ENCODE peak calls at places on chromosomes 5 and 9, in eight cellular contexts. R is MM.1S, O is anterior cingulate cortex, T is Right ventricle myocardium superior, X is Peyer's patch, N is heart left ventricle, L is RWPE1, W is NAMALWA. M is an unnamed sample.

GRCh38 chr5:41869150-41869738 is 981 bp downstream of the OXCT1 start:
- DNase-seq in W (no peak), L (peak), O (no peak), X (peak), T (peak), R (no peak), N (peak), M (peak)

GRCh38 chr9:136179761-136180160 is 25.2 kb downstream of the LHX3 start:
- DNase-seq in L (no peak), N (no peak), X (no peak), W (no peak), T (no peak), R (no peak), O (no peak), M (no peak)

GRCh38 chr9:35526087-35526801 is 36.3 kb downstream of the RUSC2 start:
- DNase-seq in L (no peak), O (no peak), T (no peak), X (no peak), N (no peak), R (no peak), W (no peak), M (no peak)

GRCh38 chr9:80874276-80874675 is 815.1 kb downstream of the TLE1 start:
- DNase-seq in R (no peak), X (no peak), T (no peak), L (peak), N (no peak), W (no peak), O (no peak), M (no peak)

GRCh38 chr9:37339945-37340344 is 82.6 kb upstream of the GRHPR start:
- DNase-seq in R (no peak), L (no peak), T (no peak), O (no peak), W (no peak), X (no peak), N (no peak), M (no peak)

GRCh38 chr5:172105811-172106210 is 82.2 kb downstream of the STK10 start:
- DNase-seq in O (no peak), X (no peak), L (no peak), N (peak), W (no peak), T (peak), R (no peak), M (no peak)

GRCh38 chr5:60597570-60597969 is 102.4 kb downstream of the DEPDC1B start:
- DNase-seq in O (no peak), X (no peak), N (no peak), W (peak), L (no peak), T (no peak), R (peak), M (no peak)

GRCh38 chr5:150321211-150321610 is 18.5 kb upstream of the ARSI start:
- DNase-seq in O (no peak), N (no peak), T (no peak), W (no peak), R (no peak), X (no peak), L (no peak), M (no peak)

GRCh38 chr9:16258708-16259107 is 611.8 kb downstream of the BNC2 start:
- DNase-seq in R (no peak), X (no peak), W (no peak), L (no peak), N (no peak), T (no peak), O (no peak), M (no peak)

GRCh38 chr5:151406322-151406947 is 41.0 kb upstream of the SLC36A1 start:
- DNase-seq in N (no peak), R (peak), T (no peak), O (no peak), W (peak), X (no peak), L (peak), M (no peak)

GRCh38 chr5:65742565-65743231 is 20.7 kb downstream of the NLN start:
- DNase-seq in X (no peak), R (peak), W (peak), O (no peak), T (no peak), N (no peak), L (peak), M (no peak)

GRCh38 chr9:126395439-126396212 is 69.0 kb downstream of the MVB12B start:
- DNase-seq in N (no peak), X (no peak), T (no peak), W (no peak), R (no peak), O (no peak), L (peak), M (no peak)

GRCh38 chr5:151596839-151597539 is 5.9 kb upstream of the FAT2 start:
- DNase-seq in R (no peak), T (no peak), L (no peak), X (no peak), N (peak), O (no peak), W (no peak), M (no peak)

GRCh38 chr5:57956606-57957005 is 474.0 kb upstream of the ACTBL2 start:
- DNase-seq in X (no peak), T (no peak), O (no peak), N (no peak), L (no peak), R (no peak), W (no peak), M (no peak)

GRCh38 chr9:117081641-117082317 is 333.1 kb downstream of the ASTN2 start:
- DNase-seq in O (no peak), X (no peak), W (no peak), L (no peak), R (peak), N (no peak), T (no peak), M (no peak)

GRCh38 chr5:73434921-73435320 is 13.7 kb downstream of the FOXD1 start:
- DNase-seq in X (no peak), W (no peak), R (no peak), L (no peak), T (no peak), N (no peak), O (no peak), M (no peak)

GRCh38 chr5:177537389-177538361 is 16.7 kb downstream of the FAM193B start:
- DNase-seq in X (no peak), L (no peak), R (no peak), O (no peak), W (no peak), N (peak), T (peak), M (no peak)

GRCh38 chr5:137280656-137281055 is 218.5 kb downstream of the SPOCK1 start:
- DNase-seq in X (no peak), W (no peak), N (no peak), R (no peak), O (no peak), T (no peak), L (no peak), M (no peak)

GRCh38 chr5:110702300-110702699 is 24.2 kb downstream of the TMEM232 start:
- DNase-seq in N (no peak), W (no peak), O (no peak), R (no peak), T (no peak), L (no peak), X (no peak), M (no peak)

GRCh38 chr5:17127743-17128231 is 89.6 kb upstream of the BASP1 start:
- DNase-seq in O (no peak), T (no peak), R (no peak), W (no peak), N (no peak), X (no peak), L (peak), M (no peak)

GRCh38 chr5:61409568-61409967 is 77.5 kb downstream of the ZSWIM6 start:
- DNase-seq in R (no peak), T (no peak), N (no peak), W (no peak), X (no peak), O (no peak), L (peak), M (no peak)

GRCh38 chr9:77475641-77476473 is 172.3 kb downstream of the GNA14 start:
- DNase-seq in L (no peak), R (peak), O (no peak), W (peak), X (no peak), N (no peak), T (no peak), M (no peak)

GRCh38 chr5:83354958-83355357 is 116.6 kb upstream of the VCAN start:
- DNase-seq in N (no peak), R (no peak), T (no peak), L (no peak), X (no peak), O (no peak), W (no peak), M (no peak)

GRCh38 chr5:134122530-134122929 is 8.0 kb downstream of the TCF7 start:
- DNase-seq in T (no peak), X (peak), L (no peak), R (peak), N (no peak), W (peak), O (no peak), M (no peak)

GRCh38 chr9:83166369-83166768 is 103.4 kb upstream of the RASEF start:
- DNase-seq in T (no peak), R (peak), O (no peak), X (no peak), L (peak), N (no peak), W (no peak), M (no peak)

GRCh38 chr5:138180841-138181240 is 1.9 kb downstream of the KIF20A start:
- DNase-seq in N (no peak), X (no peak), R (no peak), T (no peak), L (no peak), W (no peak), O (no peak), M (no peak)

M was measured in sciatic nerve.